ENCODE peak calls at places on chromosomes 4 and X, in four cellular contexts. L is ascending aorta, K is substantia nigra, H is astrocyte. E is an unnamed sample.

GRCh38 chrX:33908898-33909297 is 223.2 kb downstream of the FAM47A start:
- DNase-seq in H (no peak), L (no peak), K (no peak), E (no peak)

GRCh38 chr4:90126805-90127204 is 389 bp upstream of the CCSER1 start:
- DNase-seq in K (no peak), L (no peak), H (no peak), E (no peak)

GRCh38 chrX:150478496-150479492 is 89.6 kb upstream of the MTM1 start:
- DNase-seq in H (no peak), K (no peak), L (no peak), E (no peak)

GRCh38 chrX:319579-320125 is 1.1 kb upstream of the GTPBP6 start:
- DNase-seq in H (no peak), L (no peak), K (no peak), E (no peak)

GRCh38 chr4:156247470-156247869 is 293.8 kb upstream of the CTSO start:
- DNase-seq in L (no peak), K (no peak), H (no peak), E (no peak)

GRCh38 chr4:94226763-94227162 is 19.1 kb downstream of the SMARCAD1 start:
- DNase-seq in L (no peak), K (no peak), H (no peak), E (no peak)

GRCh38 chrX:37896491-37896890 is 49.1 kb upstream of the DYNLT3 start:
- DNase-seq in K (peak), L (no peak), H (no peak), E (no peak)

GRCh38 chr4:147863808-147864472 is 132.1 kb downstream of the ARHGAP10 start:
- DNase-seq in H (no peak), L (no peak), K (no peak), E (no peak)

GRCh38 chrX:101171883-101172400 is 47.6 kb upstream of the DRP2 start:
- DNase-seq in L (no peak), H (peak), K (no peak), E (no peak)

GRCh38 chrX:120522820-120523219 is 37.9 kb downstream of the CUL4B start:
- DNase-seq in L (no peak), K (no peak), H (no peak), E (no peak)

GRCh38 chr4:71290074-71290473 is 48.7 kb upstream of the SLC4A4 start:
- DNase-seq in L (no peak), K (no peak), H (peak), E (no peak)

GRCh38 chr4:108465886-108466491 is 154.4 kb upstream of the RPL34 start:
- DNase-seq in H (peak), L (no peak), K (no peak), E (no peak)

GRCh38 chrX:85379174-85379907 is at the start of gene POF1B:
- DNase-seq in H (no peak), K (no peak), L (no peak), E (no peak)

GRCh38 chr4:67687639-67688038 is 13.3 kb downstream of the UBA6 start:
- DNase-seq in H (no peak), K (no peak), L (no peak), E (no peak)

GRCh38 chr4:76250962-76251361 is 559 bp upstream of the FAM47E start:
- DNase-seq in H (no peak), K (no peak), L (no peak), E (no peak)

GRCh38 chrX:111445485-111445884 is 33.5 kb upstream of the DCX start:
- DNase-seq in K (no peak), L (no peak), H (peak), E (no peak)

GRCh38 chrX:152149648-152150047 is 11.3 kb upstream of the MAGEA10 start:
- DNase-seq in L (no peak), H (no peak), K (no peak), E (no peak)

GRCh38 chrX:39477438-39478120 is 620.2 kb downstream of the BCOR start:
- DNase-seq in H (peak), L (no peak), K (no peak), E (peak)

GRCh38 chr4:72326692-72327632 is 242.1 kb downstream of the ADAMTS3 start:
- DNase-seq in H (peak), L (no peak), K (no peak), E (no peak)

GRCh38 chr4:148253748-148254147 is 188.5 kb downstream of the NR3C2 start:
- DNase-seq in K (no peak), L (no peak), H (no peak), E (no peak)

GRCh38 chr4:7427326-7428260 is 7.1 kb downstream of the PSAPL1 start:
- DNase-seq in K (no peak), L (no peak), H (no peak), E (no peak)

GRCh38 chr4:144699565-144699964 is 53.6 kb downstream of the HHIP start:
- DNase-seq in H (peak), L (no peak), K (no peak), E (no peak)

GRCh38 chr4:89539374-89539773 is 231.8 kb upstream of the GPRIN3 start:
- DNase-seq in H (peak), K (no peak), L (no peak), E (no peak)

GRCh38 chr4:16685536-16685935 is 212.9 kb downstream of the LDB2 start:
- DNase-seq in L (no peak), K (no peak), H (peak), E (no peak)

GRCh38 chr4:99642725-99643489 is 14.7 kb downstream of the C4orf54 start:
- DNase-seq in H (no peak), K (no peak), L (peak), E (no peak)

GRCh38 chr4:150569384-150569987 is 12.5 kb upstream of the MAB21L2 start:
- DNase-seq in H (peak), L (no peak), K (no peak), E (no peak)

GRCh38 chr4:169999923-170000322 is 26.3 kb downstream of the MFAP3L start:
- DNase-seq in H (no peak), K (no peak), L (no peak), E (no peak)

GRCh38 chr4:154720618-154721267 is 23.1 kb upstream of the LRAT start:
- DNase-seq in L (no peak), K (no peak), H (no peak), E (no peak)

GRCh38 chr4:84690481-84690880 is 107.6 kb downstream of the CDS1 start:
- DNase-seq in K (no peak), H (no peak), L (no peak), E (no peak)

GRCh38 chrX:154396948-154397887 is 959 bp upstream of the RPL10 start:
- DNase-seq in K (no peak), H (peak), L (no peak), E (no peak)

GRCh38 chr4:151195801-151196200 is 81.2 kb upstream of the PRSS48 start:
- DNase-seq in K (no peak), H (peak), L (no peak), E (no peak)

GRCh38 chr4:151561551-151562256 is 152.7 kb downstream of the FHIP1A start:
- DNase-seq in L (no peak), K (no peak), H (peak), E (no peak)

GRCh38 chr4:52192697-52193096 is 141.6 kb downstream of the SPATA18 start:
- DNase-seq in L (no peak), K (no peak), H (no peak), E (no peak)

GRCh38 chrX:84729809-84730208 is 227.6 kb upstream of the HDX start:
- DNase-seq in H (no peak), L (no peak), K (no peak), E (no peak)

GRCh38 chr4:35025152-35025834 is 1219.0 kb downstream of the ARAP2 start:
- DNase-seq in K (no peak), H (no peak), L (no peak), E (no peak)

GRCh38 chrX:10023821-10024220 is 56.7 kb downstream of the CLDN34 start:
- DNase-seq in L (no peak), H (no peak), K (no peak), E (no peak)

GRCh38 chrX:10025742-10026493 is 58.8 kb downstream of the CLDN34 start:
- DNase-seq in H (no peak), L (no peak), K (no peak), E (no peak)

GRCh38 chrX:10022273-10022541 is 55.0 kb downstream of the CLDN34 start:
- DNase-seq in H (no peak), K (no peak), L (no peak), E (no peak)

GRCh38 chrX:10021461-10022272 is 54.5 kb downstream of the CLDN34 start:
- DNase-seq in H (peak), K (no peak), L (no peak), E (no peak)

DNA sequence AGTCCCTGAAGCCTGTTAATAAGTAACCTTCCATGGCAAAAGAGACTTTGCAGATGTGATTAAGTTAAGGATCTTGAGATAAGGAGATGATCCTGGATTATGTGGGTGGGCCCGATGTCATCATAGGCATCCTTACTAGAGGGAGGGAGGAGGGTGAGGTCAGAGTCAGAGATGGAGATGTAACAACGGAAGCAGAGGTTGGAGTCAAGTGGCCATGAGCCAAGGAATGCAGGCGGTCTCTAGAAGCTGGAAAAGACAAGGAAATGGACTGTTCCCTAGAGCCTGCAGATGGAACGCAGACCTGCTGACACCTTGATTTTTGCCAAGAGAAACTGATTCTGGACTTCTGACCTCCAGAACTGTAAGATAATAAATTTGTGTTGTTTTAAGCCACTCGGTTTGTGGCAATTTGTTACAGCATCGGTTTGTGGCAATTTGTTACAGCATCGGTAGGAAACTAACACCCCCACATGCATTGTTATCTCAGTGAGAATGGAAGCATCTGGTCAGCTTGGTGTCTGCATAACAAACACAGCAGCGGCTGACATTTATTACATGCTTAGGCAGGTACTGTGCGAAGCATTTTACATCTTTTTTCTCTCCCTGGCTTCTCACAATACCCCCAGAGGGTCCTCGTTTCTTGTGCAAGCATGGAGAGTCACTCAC is 55.6 kb downstream of the CLDN34 start:
- DNase-seq in K (no peak), L (no peak), H (peak), E (no peak)
- H3K27ac ChIP-seq in K (no peak), L (no peak), H (no peak), E (no peak)

GRCh38 chr4:159360549-159360948 is 257.7 kb downstream of the RAPGEF2 start:
- DNase-seq in H (peak), K (no peak), L (no peak), E (no peak)
- H3K27ac ChIP-seq in H (peak), K (no peak), L (no peak), E (no peak)

GRCh38 chr4:85952518-85952917 is 407.3 kb downstream of the MAPK10 start:
- DNase-seq in K (no peak), H (peak), L (no peak), E (no peak)

GRCh38 chr4:85953651-85954018 is 406.2 kb downstream of the MAPK10 start:
- DNase-seq in H (no peak), L (no peak), K (no peak), E (no peak)

GRCh38 chr4:85952982-85953650 is 406.7 kb downstream of the MAPK10 start:
- DNase-seq in K (no peak), L (no peak), H (no peak), E (no peak)

GRCh38 chr4:85955614-85956295 is 404.1 kb downstream of the MAPK10 start:
- DNase-seq in H (no peak), K (no peak), L (no peak), E (no peak)

DNA sequence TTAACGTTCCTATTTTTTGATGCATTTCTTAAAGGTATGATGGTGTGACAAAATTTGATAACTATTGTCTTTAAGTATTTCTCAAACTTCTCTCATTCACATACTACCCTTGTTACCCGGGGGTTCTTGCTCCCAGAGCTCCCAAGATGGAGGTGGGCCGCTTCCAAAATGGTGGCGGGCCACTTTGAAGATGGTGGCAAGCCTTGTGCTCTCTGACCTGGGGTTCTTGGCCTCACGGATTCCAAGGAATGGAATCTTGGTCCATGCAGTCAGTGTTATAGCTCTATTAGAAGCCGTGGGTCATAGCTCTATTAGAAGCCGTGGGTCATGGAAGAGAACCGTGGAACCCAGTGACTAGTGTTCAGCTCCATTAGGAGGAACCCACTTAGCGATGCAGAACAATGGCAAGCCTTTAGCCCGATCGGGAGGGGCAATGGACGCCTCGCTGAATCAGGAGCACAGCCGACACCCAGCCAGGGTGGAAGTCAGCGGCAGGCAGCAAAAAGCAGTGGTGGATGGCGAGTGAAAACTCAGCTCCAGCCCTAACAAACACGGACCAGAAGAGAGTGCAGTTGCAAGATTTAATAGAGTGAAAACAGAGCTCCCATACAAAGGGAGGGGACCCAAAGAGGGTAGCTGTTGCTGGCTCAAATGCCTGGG is 403.4 kb downstream of the MAPK10 start:
- DNase-seq in H (no peak), K (no peak), L (no peak), E (no peak)
- H3K27ac ChIP-seq in H (no peak), K (no peak), L (no peak), E (no peak)

GRCh38 chr4:38371391-38371851 is 292.6 kb upstream of the KLF3 start:
- DNase-seq in L (no peak), K (no peak), H (peak), E (no peak)
- H3K27ac ChIP-seq in L (peak), K (no peak), H (peak), E (no peak)

GRCh38 chrX:103615781-103616180 is 8.0 kb downstream of the TCEAL3 start:
- DNase-seq in K (no peak), L (no peak), H (no peak), E (no peak)
- H3K27ac ChIP-seq in K (no peak), L (no peak), H (no peak), E (no peak)

DNA sequence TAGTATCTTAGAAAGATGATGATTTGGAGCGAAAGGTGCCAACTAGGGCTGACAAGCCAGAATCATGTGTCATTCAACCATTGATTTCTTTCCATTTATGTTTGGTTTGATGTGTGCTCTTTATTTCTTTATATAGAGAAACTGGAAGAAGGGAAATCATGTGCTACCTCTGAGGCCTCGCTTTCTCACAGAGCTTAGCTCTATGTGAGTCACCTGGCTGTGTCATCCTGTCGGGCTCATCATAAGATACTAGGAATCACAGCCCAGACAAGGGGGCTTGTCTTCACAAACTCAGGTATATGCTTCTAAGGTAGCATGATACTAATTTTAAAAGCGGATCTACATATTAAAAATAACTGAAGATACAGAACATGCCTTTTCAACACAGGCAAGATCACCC is 81.7 kb upstream of the GPM6B start:
- DNase-seq in H (no peak), L (no peak), K (no peak), E (no peak)
- H3K27ac ChIP-seq in H (peak), L (no peak), K (peak), E (no peak)

GRCh38 chr4:184466634-184467033 is 7.7 kb downstream of the IRF2 start:
- DNase-seq in H (no peak), L (no peak), K (no peak), E (no peak)

GRCh38 chr4:184463158-184463557 is 11.2 kb downstream of the IRF2 start:
- DNase-seq in L (no peak), H (no peak), K (no peak), E (no peak)

GRCh38 chr4:184463856-184464255 is 10.5 kb downstream of the IRF2 start:
- DNase-seq in K (no peak), L (no peak), H (no peak), E (no peak)

GRCh38 chr4:184462724-184463123 is 11.6 kb downstream of the IRF2 start:
- DNase-seq in H (no peak), K (no peak), L (no peak), E (no peak)

GRCh38 chr4:184464759-184465454 is 9.4 kb downstream of the IRF2 start:
- DNase-seq in H (no peak), L (no peak), K (no peak), E (no peak)
- H3K27ac ChIP-seq in H (no peak), L (no peak), K (no peak), E (no peak)

DNA sequence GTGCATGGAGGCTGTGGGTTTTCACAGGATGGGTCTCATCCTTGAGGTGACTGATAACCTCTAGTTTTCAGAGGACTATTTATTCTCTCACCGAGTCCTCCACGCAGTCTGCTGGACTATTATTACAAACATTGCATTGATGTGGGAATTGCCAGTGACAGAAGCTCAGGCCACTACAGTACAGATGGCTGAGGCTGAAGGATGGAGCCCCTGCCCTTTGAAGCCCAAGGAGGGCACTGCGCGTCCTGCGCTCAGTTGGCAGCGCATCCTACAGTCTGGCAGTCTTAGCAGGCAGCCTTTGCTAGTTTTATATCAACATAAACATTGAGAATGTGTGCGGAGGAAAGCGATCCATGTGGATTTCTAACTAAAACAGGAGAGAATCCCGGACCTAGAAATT is 1.5 kb upstream of the RELL1 start:
- DNase-seq in K (no peak), L (no peak), H (no peak), E (no peak)
- H3K27ac ChIP-seq in K (peak), L (no peak), H (no peak), E (no peak)

E was measured in iPS DF 6.9.